ENCODE peak calls at places on chromosomes 11 and 22, in eight cellular contexts. M is thoracic aorta; C is body of pancreas; X is gastrocnemius medialis; I is heart left ventricle; J is colonic mucosa; O is Peyer's patch; U is CD8-positive, alpha-beta memory T cell. A is an unnamed sample.

GRCh38 chr11:2574553-2575535 is 125.0 kb downstream of the KCNQ1OT1 start:
- DNase-seq in C (peak), O (no peak), M (no peak), I (peak), U (no peak), J (peak), X (no peak), A (no peak)

GRCh38 chr22:39117585-39118191 is 20.6 kb downstream of the APOBEC3H start:
- DNase-seq in X (no peak), U (peak), C (peak), J (peak), I (no peak), M (no peak), O (peak), A (no peak)

GRCh38 chr11:62433141-62433543 is 14.3 kb downstream of the SCGB1A1 start:
- DNase-seq in U (no peak), O (no peak), M (no peak), X (no peak), I (no peak), C (no peak), J (no peak), A (no peak)

GRCh38 chr11:128022007-128022368 is 565.4 kb downstream of the ETS1 start:
- DNase-seq in U (no peak), J (no peak), O (no peak), C (no peak), X (no peak), M (no peak), I (no peak), A (no peak)

GRCh38 chr11:75063732-75064314 is 32.9 kb downstream of the OR2AT4 start:
- DNase-seq in J (no peak), M (no peak), U (no peak), C (no peak), X (no peak), O (no peak), I (no peak), A (no peak)

GRCh38 chr11:65377036-65377435 is 5.4 kb downstream of the SLC25A45 start:
- DNase-seq in O (no peak), M (no peak), X (no peak), U (no peak), J (no peak), I (no peak), C (peak), A (no peak)

GRCh38 chr11:105609341-105609781 is 512 bp upstream of the GRIA4 start:
- DNase-seq in J (peak), X (no peak), U (no peak), C (peak), O (no peak), M (no peak), I (no peak), A (no peak)

GRCh38 chr11:2156416-2157182 is 4.4 kb downstream of the INS start:
- DNase-seq in O (peak), X (peak), I (peak), J (peak), U (peak), C (peak), M (peak), A (peak)

GRCh38 chr11:18608373-18608772 is 8.8 kb downstream of the MISFA start:
- DNase-seq in J (no peak), O (no peak), I (no peak), M (no peak), X (no peak), U (no peak), C (no peak), A (no peak)

GRCh38 chr11:102316505-102316904 is 779 bp upstream of the BIRC3 start:
- DNase-seq in I (no peak), J (no peak), O (no peak), U (no peak), X (no peak), M (no peak), C (no peak), A (no peak)
- H3K4me3 ChIP-seq in I (peak), J (peak), O (peak), U (peak), X (no peak), M (peak), C (no peak), A (no peak)

GRCh38 chr11:32082346-32082986 is 8.4 kb upstream of the RCN1 start:
- DNase-seq in U (no peak), C (no peak), M (no peak), X (no peak), I (no peak), O (no peak), J (no peak), A (no peak)

GRCh38 chr11:32087602-32088001 is 3.3 kb upstream of the RCN1 start:
- DNase-seq in U (no peak), I (no peak), J (no peak), M (no peak), X (no peak), C (no peak), O (no peak), A (no peak)

GRCh38 chr11:32092581-32093170 is 1.8 kb downstream of the RCN1 start:
- DNase-seq in C (no peak), J (no peak), I (no peak), U (no peak), X (no peak), M (no peak), O (no peak), A (no peak)

GRCh38 chr11:32090774-32091370 is at the start of gene RCN1:
- DNase-seq in J (peak), C (peak), M (peak), U (peak), X (peak), I (peak), O (peak), A (peak)

DNA sequence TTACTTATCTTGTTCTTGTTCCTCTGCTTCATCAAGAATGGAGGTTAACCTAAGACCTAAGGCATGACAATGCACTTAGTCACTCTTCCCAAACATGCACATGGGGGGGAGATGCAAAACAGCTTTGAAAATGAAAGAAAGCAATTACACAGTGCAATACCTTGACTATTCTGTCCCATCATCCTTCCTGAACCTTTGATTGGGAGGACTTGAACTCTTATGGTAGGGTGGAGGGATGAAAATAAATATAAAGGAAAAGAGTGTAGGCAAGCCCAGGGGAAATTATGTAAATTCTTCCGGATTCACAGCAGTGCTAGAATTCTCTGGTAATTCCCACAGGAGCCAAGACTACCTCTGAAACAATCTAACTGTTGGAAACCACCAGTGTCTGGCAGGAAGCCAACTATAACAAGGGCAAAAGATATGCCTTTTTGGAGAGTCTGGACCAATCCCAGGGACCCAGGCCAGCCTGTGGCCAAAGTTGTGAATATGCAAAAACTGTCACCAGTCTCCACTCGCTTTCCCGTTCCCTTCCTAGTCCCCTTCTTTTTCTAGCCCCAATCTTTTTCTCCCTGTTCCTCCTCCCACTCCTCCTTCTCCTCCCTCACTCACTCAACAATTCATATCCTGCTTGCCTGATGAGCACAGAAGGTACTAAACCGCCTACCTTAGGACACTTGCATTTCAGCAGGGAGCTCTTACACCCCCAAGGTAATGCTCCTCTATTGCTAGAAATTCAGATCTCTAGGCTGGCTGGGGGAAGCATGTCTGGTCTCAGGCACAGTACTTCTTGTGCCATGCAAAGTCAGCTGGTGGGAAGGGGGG is 2.5 kb upstream of the RCN1 start:
- DNase-seq in O (no peak), J (peak), X (no peak), M (peak), U (no peak), I (peak), C (peak), A (peak)
- H3K27ac ChIP-seq in O (no peak), J (no peak), X (no peak), M (peak), U (no peak), I (peak), C (no peak), A (peak)

GRCh38 chr11:47235163-47235562 is 13.5 kb downstream of the ACP2 start:
- DNase-seq in J (no peak), C (no peak), M (no peak), X (no peak), U (no peak), I (no peak), O (no peak), A (no peak)
- H3K4me3 ChIP-seq in J (no peak), C (no peak), M (no peak), X (no peak), U (no peak), I (no peak), O (no peak), A (no peak)

GRCh38 chr11:129726179-129726578 is 89.5 kb upstream of the TMEM45B start:
- DNase-seq in C (no peak), I (no peak), M (no peak), O (no peak), X (no peak), J (no peak), U (no peak), A (no peak)

GRCh38 chr11:129723964-129724291 is 91.7 kb upstream of the TMEM45B start:
- DNase-seq in U (no peak), X (no peak), J (no peak), I (no peak), M (no peak), O (no peak), C (no peak), A (no peak)

GRCh38 chr11:129722529-129722928 is 93.1 kb upstream of the TMEM45B start:
- DNase-seq in O (no peak), I (no peak), U (no peak), J (no peak), X (no peak), C (no peak), M (no peak), A (no peak)

GRCh38 chr11:129723146-129723963 is 92.3 kb upstream of the TMEM45B start:
- DNase-seq in J (no peak), X (no peak), I (no peak), M (no peak), U (no peak), C (no peak), O (no peak), A (no peak)

GRCh38 chr11:129724866-129725265 is 90.8 kb upstream of the TMEM45B start:
- DNase-seq in M (no peak), X (no peak), U (no peak), I (no peak), C (no peak), O (no peak), J (no peak), A (no peak)
- H3K27ac ChIP-seq in M (no peak), X (no peak), U (no peak), I (no peak), C (no peak), O (no peak), J (no peak), A (no peak)